ENCODE peak calls at places on chromosomes 12 and 14, in seven cellular contexts. V is naive thymus-derived CD4-positive, alpha-beta T cell; U is A549; C is fibroblast of lung; S is GM23248; W is tibial nerve; G is mucosa of descending colon. B is an unnamed sample.

GRCh38 chr12:12734561-12735071 is 17.4 kb downstream of the CDKN1B start:
- DNase-seq in C (no peak), W (no peak), G (no peak), U (no peak), V (no peak), S (no peak), B (no peak)

GRCh38 chr12:116736962-116737773 is 701 bp downstream of the SPRING1 start:
- DNase-seq in U (peak), C (no peak), V (no peak), W (no peak), G (peak), S (peak), B (no peak)

GRCh38 chr12:10562306-10562933 is 51.0 kb downstream of the MAGOHB start:
- DNase-seq in U (peak), V (peak), W (no peak), S (peak), G (no peak), C (peak), B (peak)

GRCh38 chr14:64053694-64054669 is 201.2 kb downstream of the SYNE2 start:
- DNase-seq in C (peak), U (no peak), G (no peak), W (no peak), V (no peak), S (peak), B (no peak)

GRCh38 chr12:105426766-105427165 is 96.3 kb downstream of the C12orf75 start:
- DNase-seq in C (no peak), U (no peak), G (no peak), V (no peak), S (no peak), W (no peak), B (no peak)

GRCh38 chr14:22644305-22644635 is at the start of gene OR6J1:
- DNase-seq in S (no peak), G (no peak), W (no peak), U (no peak), V (no peak), C (no peak), B (no peak)

GRCh38 chr12:41992029-41992428 is 152.6 kb downstream of the GXYLT1 start:
- DNase-seq in W (no peak), U (peak), C (no peak), V (no peak), S (no peak), G (no peak), B (no peak)

GRCh38 chr12:121124402-121125109 is 8.1 kb upstream of the P2RX7 start:
- DNase-seq in V (no peak), U (peak), G (no peak), S (peak), W (no peak), C (peak), B (no peak)

DNA sequence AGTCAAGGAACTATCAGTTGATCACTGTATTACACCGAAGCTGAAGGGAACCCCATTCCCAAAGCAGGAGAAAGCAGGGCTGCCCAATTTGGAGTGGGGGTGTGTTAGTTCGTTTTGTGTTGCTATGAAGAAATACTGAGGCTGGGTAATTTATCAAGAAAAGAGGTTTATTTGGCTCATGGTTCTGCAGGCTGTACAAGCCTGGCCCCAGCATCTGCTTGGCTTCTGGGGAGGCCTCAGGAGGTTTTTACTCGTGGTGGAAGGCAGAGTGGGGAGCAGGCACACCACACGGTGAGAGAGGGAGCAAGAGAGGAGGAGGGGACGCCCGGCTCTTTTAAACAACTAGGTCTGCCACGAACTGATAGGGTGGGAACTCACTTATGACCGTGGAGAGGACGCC is 16.7 kb upstream of the DIO3 start:
- DNase-seq in C (no peak), S (no peak), W (no peak), U (no peak), V (no peak), G (no peak), B (no peak)
- H3K4me3 ChIP-seq in C (no peak), S (no peak), W (no peak), U (no peak), V (no peak), G (no peak), B (no peak)

DNA sequence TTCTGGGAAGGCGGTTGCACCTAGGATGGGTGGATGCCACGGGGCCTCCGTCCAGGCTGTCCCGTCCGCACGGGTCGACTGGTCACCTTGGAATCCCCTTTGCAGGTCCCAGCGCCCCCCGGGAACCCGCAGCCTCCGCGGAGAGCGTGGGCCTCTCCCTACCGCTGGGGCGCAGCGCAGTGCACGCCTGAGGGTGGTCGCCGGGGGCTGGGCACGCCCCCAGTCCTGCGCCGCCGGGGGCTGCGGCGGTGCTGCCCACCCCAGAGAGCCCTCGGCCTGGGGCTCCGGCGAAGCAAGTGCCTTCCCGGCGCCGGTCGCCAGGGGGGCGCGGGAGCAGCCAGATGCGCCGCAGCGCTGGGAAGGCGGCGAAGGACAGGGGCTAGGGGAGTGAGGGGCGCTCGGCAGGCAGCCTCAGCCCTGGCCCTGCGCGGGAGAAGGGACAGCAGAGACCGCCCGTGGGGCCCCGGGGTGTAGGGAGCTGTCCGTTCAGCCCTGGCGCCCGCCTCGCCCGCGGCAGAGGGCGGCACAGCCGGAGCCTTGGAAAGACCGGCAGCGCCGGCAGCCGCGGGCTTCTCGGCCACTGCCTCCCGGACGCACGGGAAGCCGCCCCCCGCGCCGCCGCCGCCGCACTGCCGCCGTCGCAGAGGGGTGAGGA is 527 bp downstream of the ZDHHC22 start:
- DNase-seq in S (peak), C (no peak), W (no peak), V (no peak), G (no peak), U (peak), B (no peak)
- H3K4me3 ChIP-seq in S (peak), C (no peak), W (peak), V (no peak), G (no peak), U (peak), B (no peak)

GRCh38 chr12:131250028-131250950 is 296.6 kb downstream of the ADGRD1 start:
- DNase-seq in W (no peak), S (no peak), G (no peak), V (no peak), C (no peak), U (no peak), B (no peak)
- H3K4me3 ChIP-seq in W (no peak), S (no peak), G (no peak), V (no peak), C (no peak), U (peak), B (no peak)

DNA sequence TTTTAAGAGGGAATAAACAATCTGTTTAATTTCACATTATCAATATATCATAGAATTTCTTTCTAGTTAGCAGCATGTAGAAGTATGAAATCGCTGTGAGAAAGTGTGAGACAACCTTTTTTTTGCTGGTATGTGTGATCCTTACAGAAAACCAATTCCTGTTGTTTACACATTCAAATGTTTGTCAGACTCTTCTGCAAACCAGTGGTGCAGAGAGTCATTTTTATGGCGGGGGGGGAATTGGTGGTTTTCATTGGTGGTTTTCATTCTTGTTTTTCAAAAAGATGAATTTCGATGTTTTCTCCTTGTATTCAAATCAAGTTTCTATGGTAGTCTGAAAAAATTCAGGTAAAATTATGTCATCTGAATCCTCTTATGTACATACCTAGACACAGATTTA is 57.8 kb downstream of the SLC25A21 start:
- DNase-seq in C (no peak), U (no peak), W (no peak), S (no peak), V (no peak), G (no peak), B (no peak)
- H3K4me3 ChIP-seq in C (no peak), U (no peak), W (no peak), S (no peak), V (no peak), G (no peak), B (no peak)

DNA sequence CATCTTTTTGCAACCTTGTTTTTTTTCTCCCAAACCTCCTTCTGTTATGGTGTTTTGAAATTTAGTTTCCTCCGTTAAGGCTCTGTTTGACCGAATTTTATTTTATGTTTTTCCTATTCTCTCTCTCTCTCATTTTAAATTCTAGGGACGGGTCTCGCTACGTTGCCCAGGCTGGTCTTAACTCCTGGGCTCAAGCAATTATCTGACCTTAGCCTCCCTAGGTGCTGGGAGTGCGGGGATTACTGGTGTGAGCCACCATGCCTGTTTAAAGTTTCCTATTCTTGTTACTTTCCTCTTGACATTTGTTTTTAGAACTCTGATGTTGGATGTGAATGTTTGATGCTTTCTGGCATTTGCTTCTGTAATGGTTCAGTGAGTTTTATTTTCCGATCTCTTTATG is 1.0 kb downstream of the ZC3H14 start:
- DNase-seq in S (peak), V (no peak), W (no peak), U (no peak), G (no peak), C (no peak), B (no peak)
- H3K4me3 ChIP-seq in S (peak), V (peak), W (peak), U (peak), G (no peak), C (peak), B (peak)

B was measured in Jurkat, Clone E6-1.